ENCODE peak calls at places on chromosomes 13 and 19, in ten cellular contexts. One of them, this sample, is unnamed.
A peak's percentile ranks its signal among the peaks of the same experiment; 100 is the strongest.

GRCh38 chr13:98972627-98973026 is 5.2 kb downstream of the DOCK9 start:
- DNase-seq in stimulated activated CD4-positive, alpha-beta T cell treated with anti-CD3 and anti-CD28 coated beads, Interleukin-1b, Interleukin-23, amount 100 ng/mL, for 24 hours: no peak
- DNase-seq in AG09319: no peak
- DNase-seq in hepatocyte: no peak
- DNase-seq in stimulated activated naive CD4-positive, alpha-beta T cell treated with Interleukin-2 at 50 U/mL for 16 hours: no peak
- DNase-seq in A172: peak; percentile 94
- DNase-seq in GM12865: no peak
- DNase-seq in stimulated activated CD8-positive, alpha-beta memory T cell treated with anti-CD3 and anti-CD28 coated beads, Interleukin-7, amount 100 ng/mL, for 24 hours: no peak
- DNase-seq in NB4: no peak
- DNase-seq in naive B cell: no peak
- DNase-seq in this sample: peak; percentile 82

GRCh38 chr13:110307697-110308376 is 753 bp downstream of the COL4A2 start:
- DNase-seq in stimulated activated CD4-positive, alpha-beta T cell treated with anti-CD3 and anti-CD28 coated beads, Interleukin-1b, Interleukin-23, amount 100 ng/mL, for 24 hours: no peak
- DNase-seq in AG09319: no peak
- DNase-seq in hepatocyte: peak; percentile 40
- DNase-seq in stimulated activated naive CD4-positive, alpha-beta T cell treated with Interleukin-2 at 50 U/mL for 16 hours: no peak
- DNase-seq in A172: no peak
- DNase-seq in GM12865: no peak
- DNase-seq in stimulated activated CD8-positive, alpha-beta memory T cell treated with anti-CD3 and anti-CD28 coated beads, Interleukin-7, amount 100 ng/mL, for 24 hours: no peak
- DNase-seq in NB4: no peak
- DNase-seq in naive B cell: no peak
- DNase-seq in this sample: no peak

GRCh38 chr13:24167666-24168391 is 7.3 kb downstream of the SPATA13 start:
- DNase-seq in stimulated activated CD4-positive, alpha-beta T cell treated with anti-CD3 and anti-CD28 coated beads, Interleukin-1b, Interleukin-23, amount 100 ng/mL, for 24 hours: no peak
- DNase-seq in AG09319: no peak
- DNase-seq in hepatocyte: no peak
- DNase-seq in stimulated activated naive CD4-positive, alpha-beta T cell treated with Interleukin-2 at 50 U/mL for 16 hours: no peak
- DNase-seq in A172: no peak
- DNase-seq in GM12865: no peak
- DNase-seq in stimulated activated CD8-positive, alpha-beta memory T cell treated with anti-CD3 and anti-CD28 coated beads, Interleukin-7, amount 100 ng/mL, for 24 hours: no peak
- DNase-seq in NB4: no peak
- DNase-seq in naive B cell: no peak
- DNase-seq in this sample: no peak

GRCh38 chr19:8512115-8512967 is 1.6 kb downstream of the ZNF414 start:
- DNase-seq in stimulated activated CD4-positive, alpha-beta T cell treated with anti-CD3 and anti-CD28 coated beads, Interleukin-1b, Interleukin-23, amount 100 ng/mL, for 24 hours: no peak
- DNase-seq in AG09319: no peak
- DNase-seq in hepatocyte: no peak
- DNase-seq in stimulated activated naive CD4-positive, alpha-beta T cell treated with Interleukin-2 at 50 U/mL for 16 hours: no peak
- DNase-seq in A172: peak; percentile 32
- DNase-seq in GM12865: peak; percentile 65
- DNase-seq in stimulated activated CD8-positive, alpha-beta memory T cell treated with anti-CD3 and anti-CD28 coated beads, Interleukin-7, amount 100 ng/mL, for 24 hours: no peak
- DNase-seq in NB4: peak; percentile 81
- DNase-seq in naive B cell: no peak
- DNase-seq in this sample: no peak

GRCh38 chr13:93151277-93151676 is 75.3 kb upstream of the GPC6 start:
- DNase-seq in stimulated activated CD4-positive, alpha-beta T cell treated with anti-CD3 and anti-CD28 coated beads, Interleukin-1b, Interleukin-23, amount 100 ng/mL, for 24 hours: no peak
- DNase-seq in AG09319: peak; percentile 4
- DNase-seq in hepatocyte: no peak
- DNase-seq in stimulated activated naive CD4-positive, alpha-beta T cell treated with Interleukin-2 at 50 U/mL for 16 hours: no peak
- DNase-seq in A172: peak; percentile 37
- DNase-seq in GM12865: no peak
- DNase-seq in stimulated activated CD8-positive, alpha-beta memory T cell treated with anti-CD3 and anti-CD28 coated beads, Interleukin-7, amount 100 ng/mL, for 24 hours: no peak
- DNase-seq in NB4: peak; percentile 87
- DNase-seq in naive B cell: no peak
- DNase-seq in this sample: no peak

GRCh38 chr19:38023661-38024574 is 116.9 kb downstream of the SIPA1L3 start:
- DNase-seq in stimulated activated CD4-positive, alpha-beta T cell treated with anti-CD3 and anti-CD28 coated beads, Interleukin-1b, Interleukin-23, amount 100 ng/mL, for 24 hours: no peak
- DNase-seq in AG09319: no peak
- DNase-seq in hepatocyte: no peak
- DNase-seq in stimulated activated naive CD4-positive, alpha-beta T cell treated with Interleukin-2 at 50 U/mL for 16 hours: no peak
- DNase-seq in A172: no peak
- DNase-seq in GM12865: no peak
- DNase-seq in stimulated activated CD8-positive, alpha-beta memory T cell treated with anti-CD3 and anti-CD28 coated beads, Interleukin-7, amount 100 ng/mL, for 24 hours: no peak
- DNase-seq in NB4: no peak
- DNase-seq in naive B cell: no peak
- DNase-seq in this sample: no peak

GRCh38 chr19:2139385-2140192 is 11.8 kb downstream of the AP3D1 start:
- DNase-seq in stimulated activated CD4-positive, alpha-beta T cell treated with anti-CD3 and anti-CD28 coated beads, Interleukin-1b, Interleukin-23, amount 100 ng/mL, for 24 hours: no peak
- DNase-seq in AG09319: no peak
- DNase-seq in hepatocyte: no peak
- DNase-seq in stimulated activated naive CD4-positive, alpha-beta T cell treated with Interleukin-2 at 50 U/mL for 16 hours: no peak
- DNase-seq in A172: no peak
- DNase-seq in GM12865: no peak
- DNase-seq in stimulated activated CD8-positive, alpha-beta memory T cell treated with anti-CD3 and anti-CD28 coated beads, Interleukin-7, amount 100 ng/mL, for 24 hours: no peak
- DNase-seq in NB4: no peak
- DNase-seq in naive B cell: no peak
- DNase-seq in this sample: no peak

GRCh38 chr13:67742478-67742877 is 512.3 kb upstream of the PCDH9 start:
- DNase-seq in stimulated activated CD4-positive, alpha-beta T cell treated with anti-CD3 and anti-CD28 coated beads, Interleukin-1b, Interleukin-23, amount 100 ng/mL, for 24 hours: no peak
- DNase-seq in AG09319: no peak
- DNase-seq in hepatocyte: no peak
- DNase-seq in stimulated activated naive CD4-positive, alpha-beta T cell treated with Interleukin-2 at 50 U/mL for 16 hours: no peak
- DNase-seq in A172: no peak
- DNase-seq in GM12865: no peak
- DNase-seq in stimulated activated CD8-positive, alpha-beta memory T cell treated with anti-CD3 and anti-CD28 coated beads, Interleukin-7, amount 100 ng/mL, for 24 hours: no peak
- DNase-seq in NB4: no peak
- DNase-seq in naive B cell: no peak
- DNase-seq in this sample: no peak

GRCh38 chr13:37701972-37702371 is 103.4 kb upstream of the POSTN start:
- DNase-seq in stimulated activated CD4-positive, alpha-beta T cell treated with anti-CD3 and anti-CD28 coated beads, Interleukin-1b, Interleukin-23, amount 100 ng/mL, for 24 hours: no peak
- DNase-seq in AG09319: peak; percentile 49
- DNase-seq in hepatocyte: peak; percentile 16
- DNase-seq in stimulated activated naive CD4-positive, alpha-beta T cell treated with Interleukin-2 at 50 U/mL for 16 hours: no peak
- DNase-seq in A172: peak; percentile 90
- DNase-seq in GM12865: no peak
- DNase-seq in stimulated activated CD8-positive, alpha-beta memory T cell treated with anti-CD3 and anti-CD28 coated beads, Interleukin-7, amount 100 ng/mL, for 24 hours: no peak
- DNase-seq in NB4: no peak
- DNase-seq in naive B cell: no peak
- DNase-seq in this sample: peak; percentile 87

GRCh38 chr13:47298506-47298905 is 401.7 kb upstream of the HTR2A start:
- DNase-seq in stimulated activated CD4-positive, alpha-beta T cell treated with anti-CD3 and anti-CD28 coated beads, Interleukin-1b, Interleukin-23, amount 100 ng/mL, for 24 hours: no peak
- DNase-seq in AG09319: no peak
- DNase-seq in hepatocyte: no peak
- DNase-seq in stimulated activated naive CD4-positive, alpha-beta T cell treated with Interleukin-2 at 50 U/mL for 16 hours: no peak
- DNase-seq in A172: peak; percentile 63
- DNase-seq in GM12865: no peak
- DNase-seq in stimulated activated CD8-positive, alpha-beta memory T cell treated with anti-CD3 and anti-CD28 coated beads, Interleukin-7, amount 100 ng/mL, for 24 hours: no peak
- DNase-seq in NB4: no peak
- DNase-seq in naive B cell: no peak
- DNase-seq in this sample: peak; percentile 41